ENCODE peak calls at places on chromosomes 11 and 22, in seven cellular contexts. J is GM12878, P is K562, N is SK-N-SH, B is HCT116, G is H1, X is HepG2. S is an unnamed sample.
A peak's percentile ranks its signal among the peaks of the same experiment; 100 is the strongest.

GRCh38 chr11:122665882-122666281 is 10.4 kb downstream of the UBASH3B start:
- DNase-seq in G (no peak), X (no peak), J (no peak), N (no peak), P (no peak), B (no peak), S (no peak)

GRCh38 chr11:416051-416756 is 1.4 kb upstream of the SIGIRR start:
- DNase-seq in B (no peak), N (no peak), G (no peak), J (no peak), X (no peak), P (no peak), S (no peak)

GRCh38 chr11:73565804-73566203 is 32.1 kb downstream of the FAM168A start:
- DNase-seq in P (no peak), J (no peak), N (no peak), X (no peak), B (no peak), G (no peak), S (no peak)

GRCh38 chr22:34972498-34972897 is 93.5 kb upstream of the ISX start:
- DNase-seq in J (no peak), X (no peak), B (no peak), P (no peak), G (no peak), N (no peak), S (no peak)

GRCh38 chr11:83025267-83025704 is 46.4 kb downstream of the RAB30 start:
- DNase-seq in B (no peak), X (peak; percentile 55), P (no peak), N (no peak), G (no peak), J (no peak), S (no peak)

GRCh38 chr11:68827733-68828132 is 14.0 kb downstream of the CPT1A start:
- DNase-seq in P (no peak), X (peak; percentile 16), B (no peak), J (no peak), G (no peak), N (no peak), S (no peak)

GRCh38 chr11:126146454-126147192 is 64.8 kb downstream of the RPUSD4 start:
- DNase-seq in X (peak; percentile 84), B (no peak), J (no peak), P (no peak), G (no peak), N (no peak), S (no peak)

GRCh38 chr11:89355649-89356048 is 135.5 kb downstream of the NOX4 start:
- DNase-seq in N (no peak), X (no peak), G (no peak), B (no peak), J (no peak), P (no peak), S (no peak)

GRCh38 chr11:68150029-68150428 is 28.8 kb upstream of the CHKA start:
- DNase-seq in G (peak; percentile 25), P (peak; percentile 76), N (no peak), B (no peak), X (peak; percentile 46), J (no peak), S (no peak)

GRCh38 chr22:38112361-38112760 is 1.9 kb upstream of the BAIAP2L2 start:
- DNase-seq in J (no peak), G (no peak), X (no peak), N (no peak), P (no peak), B (no peak), S (no peak)

GRCh38 chr11:42951266-42951665 is 360.5 kb upstream of the API5 start:
- DNase-seq in J (no peak), X (no peak), B (no peak), P (no peak), G (no peak), N (no peak), S (no peak)

GRCh38 chr11:36037031-36037430 is 93.2 kb downstream of the LDLRAD3 start:
- DNase-seq in B (no peak), P (no peak), N (no peak), J (no peak), X (no peak), G (no peak), S (no peak)

GRCh38 chr11:17741487-17741886 is 6.9 kb downstream of the KCNC1 start:
- DNase-seq in J (no peak), G (no peak), B (no peak), X (no peak), P (no peak), N (no peak), S (no peak)

GRCh38 chr22:41902932-41903421 is 11.9 kb downstream of the SHISA8 start:
- DNase-seq in P (no peak), B (no peak), X (no peak), N (no peak), J (no peak), G (no peak), S (no peak)

GRCh38 chr11:117107701-117108590 is 9.7 kb upstream of the SIK3 start:
- DNase-seq in J (no peak), G (no peak), X (no peak), P (no peak), N (no peak), B (no peak), S (no peak)

GRCh38 chr22:38135133-38135706 is 24.7 kb upstream of the BAIAP2L2 start:
- DNase-seq in P (no peak), J (no peak), N (no peak), G (no peak), B (peak; percentile 53), X (no peak), S (no peak)

GRCh38 chr22:33038836-33039235 is 19.3 kb downstream of the SYN3 start:
- DNase-seq in P (no peak), B (no peak), G (no peak), N (no peak), J (no peak), X (no peak), S (no peak)

GRCh38 chr11:73951797-73952196 is 971 bp downstream of the DNAJB13 start:
- DNase-seq in B (no peak), G (no peak), X (no peak), J (no peak), P (no peak), N (no peak), S (no peak)

GRCh38 chr11:46983598-46983997 is 47.0 kb downstream of the CSTPP1 start:
- DNase-seq in P (no peak), X (no peak), J (no peak), N (no peak), B (no peak), G (no peak), S (no peak)

GRCh38 chr22:27715078-27715477 is 86.5 kb downstream of the MN1 start:
- DNase-seq in J (no peak), G (no peak), N (peak; percentile 71), X (no peak), P (no peak), B (no peak), S (no peak)

GRCh38 chr11:32381149-32381548 is 54.2 kb downstream of the WT1 start:
- DNase-seq in N (no peak), J (no peak), X (no peak), B (no peak), P (no peak), G (no peak), S (no peak)

GRCh38 chr11:84249344-84250135 is 963.4 kb upstream of the CCDC90B start:
- DNase-seq in X (no peak), N (no peak), P (no peak), B (no peak), G (no peak), J (peak; percentile 25), S (no peak)

GRCh38 chr11:8090756-8091155 is 9.7 kb downstream of the TUB start:
- DNase-seq in N (peak; percentile 79), B (peak; percentile 8), J (no peak), X (peak; percentile 20), G (peak; percentile 44), P (peak; percentile 48), S (no peak)

GRCh38 chr22:37999640-38000272 is 15.4 kb upstream of the SOX10 start:
- DNase-seq in G (no peak), N (no peak), J (no peak), X (no peak), P (peak; percentile 12), B (peak; percentile 75), S (no peak)

GRCh38 chr11:105070221-105070789 is 25.2 kb upstream of the CARD16 start:
- DNase-seq in G (no peak), X (no peak), N (no peak), P (no peak), J (no peak), B (no peak), S (no peak)

GRCh38 chr22:36022162-36022561 is 6.5 kb downstream of the RBFOX2 start:
- DNase-seq in B (no peak), J (no peak), N (no peak), G (no peak), X (no peak), P (no peak), S (no peak)

DNA sequence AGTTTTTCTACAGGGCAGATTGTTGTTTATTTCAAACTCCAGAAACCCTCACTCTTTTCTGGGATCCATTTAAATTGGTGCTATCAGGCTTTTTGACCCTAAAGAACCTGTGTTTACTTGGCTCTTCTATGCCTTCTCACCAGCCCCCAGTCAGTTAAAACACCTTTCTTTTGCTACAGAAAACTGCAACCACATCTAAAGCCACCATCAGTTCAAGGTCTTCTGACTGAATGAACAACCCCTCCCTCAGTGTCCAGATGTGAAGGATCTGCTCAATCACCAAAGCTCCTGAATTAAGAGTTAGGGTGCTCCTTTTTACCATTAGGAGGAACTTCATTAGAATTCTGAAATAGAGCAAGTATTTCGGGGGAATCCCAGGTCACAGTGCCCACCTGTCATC is 7.0 kb upstream of the GLYATL1B start:
- DNase-seq in B (no peak), P (no peak), G (no peak), J (no peak), N (no peak), X (no peak), S (no peak)
- H3K27ac ChIP-seq in B (no peak overlapping the region), P (no peak overlapping the region), G (no peak overlapping the region), J (no peak overlapping the region), N (no peak overlapping the region), X (no peak overlapping the region), S (no peak overlapping the region)

GRCh38 chr11:11847082-11847481 is 5.3 kb downstream of the USP47 start:
- DNase-seq in N (no peak), X (no peak), G (no peak), J (no peak), P (no peak), B (no peak), S (no peak)
- H3K4me1 ChIP-seq in N (peaks cover 19% of the 10 kb centered on the region), X (peaks cover 72% of the 10 kb centered on the region), G (no peaks in the 10 kb centered on the region), J (peaks cover 5% of the 10 kb centered on the region), P (peaks cover 60% of the 10 kb centered on the region), B (peaks cover 27% of the 10 kb centered on the region), S (peaks cover 52% of the 10 kb centered on the region)

DNA sequence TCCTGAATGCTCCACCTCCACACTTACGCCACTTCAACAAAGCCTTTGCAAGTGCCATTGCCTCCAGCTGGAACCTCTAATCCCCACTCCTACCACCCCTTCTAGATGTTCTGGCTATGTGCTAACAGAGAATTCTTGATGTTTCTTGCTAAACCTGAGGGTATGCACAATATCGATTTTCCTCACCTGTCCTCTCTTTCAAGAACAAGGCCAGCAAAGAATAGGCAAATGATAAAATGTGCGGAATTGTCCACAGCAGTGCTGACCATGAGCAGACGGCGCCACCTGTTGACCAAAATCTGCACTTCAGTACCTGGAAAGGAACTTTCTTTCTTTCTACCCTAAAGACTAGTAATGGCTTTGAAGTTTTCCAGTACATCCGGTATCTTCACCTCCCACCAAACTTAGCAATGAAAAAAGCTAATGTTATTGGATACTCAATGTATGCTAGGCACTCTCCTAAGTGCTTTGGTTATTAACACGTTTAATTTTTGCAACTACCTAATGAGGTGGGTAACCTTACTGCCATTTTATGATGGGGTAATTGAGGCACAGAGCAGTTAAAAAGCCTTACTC is 3.4 kb downstream of the TIMM10 start:
- DNase-seq in G (no peak), P (peak; percentile 83), J (no peak), B (peak; percentile 32), X (peak; percentile 64), N (peak; percentile 52), S (peak; percentile 42)
- TF ChIP-seq SIN3A in G (no peak), P (no peak), J (no peak), B (no peak), X (no peak), N (no peak), S (no peak)

GRCh38 chr11:95918056-95918455 is 5.9 kb downstream of the MTMR2 start:
- DNase-seq in X (no peak), G (no peak), B (no peak), J (no peak), N (no peak), P (no peak), S (no peak)
- H3K27ac ChIP-seq in X (no peak overlapping the region), G (no peak overlapping the region), B (no peak overlapping the region), J (no peak overlapping the region), N (no peak overlapping the region), P (no peak overlapping the region), S (no peak overlapping the region)

S was measured in Panc1.